ENCODE peak calls at places on chromosomes 1 and 21, in four cellular contexts. One of them, this sample, is unnamed.

GRCh38 chr1:12407050-12407961 is 177.5 kb downstream of the VPS13D start:
- DNase-seq in astrocyte of the cerebellum: peak; percentile 39
- DNase-seq in fibroblast of mammary gland: peak; percentile 83
- DNase-seq in SK-N-SH: peak; percentile 12
- DNase-seq in this sample: no peak

GRCh38 chr1:1671365-1672119 is 12.7 kb upstream of the CDK11B start:
- DNase-seq in astrocyte of the cerebellum: no peak
- DNase-seq in fibroblast of mammary gland: no peak
- DNase-seq in SK-N-SH: peak; percentile 17
- DNase-seq in this sample: no peak

GRCh38 chr1:6523566-6523965 is 30.7 kb downstream of the NOL9 start:
- DNase-seq in astrocyte of the cerebellum: no peak
- DNase-seq in fibroblast of mammary gland: peak; percentile 53
- DNase-seq in SK-N-SH: peak; percentile 77
- DNase-seq in this sample: no peak

GRCh38 chr1:91683598-91683951 is 182.9 kb downstream of the CDC7 start:
- DNase-seq in astrocyte of the cerebellum: no peak
- DNase-seq in fibroblast of mammary gland: no peak
- DNase-seq in SK-N-SH: no peak
- DNase-seq in this sample: no peak

GRCh38 chr1:218412181-218412580 is 67.0 kb downstream of the TGFB2 start:
- DNase-seq in astrocyte of the cerebellum: peak; percentile 83
- DNase-seq in fibroblast of mammary gland: peak; percentile 14
- DNase-seq in SK-N-SH: no peak
- DNase-seq in this sample: no peak

GRCh38 chr1:201791775-201792166 is 37.2 kb upstream of the IPO9 start:
- DNase-seq in astrocyte of the cerebellum: peak; percentile 60
- DNase-seq in fibroblast of mammary gland: peak; percentile 77
- DNase-seq in SK-N-SH: peak; percentile 38
- DNase-seq in this sample: no peak

GRCh38 chr1:82423174-82423815 is 622.6 kb downstream of the ADGRL2 start:
- DNase-seq in astrocyte of the cerebellum: no peak
- DNase-seq in fibroblast of mammary gland: no peak
- DNase-seq in SK-N-SH: no peak
- DNase-seq in this sample: no peak

GRCh38 chr1:212257157-212257556 is 28.1 kb upstream of the PPP2R5A start:
- DNase-seq in astrocyte of the cerebellum: no peak
- DNase-seq in fibroblast of mammary gland: no peak
- DNase-seq in SK-N-SH: no peak
- DNase-seq in this sample: no peak

GRCh38 chr1:38134294-38134755 is 87.7 kb upstream of the POU3F1 start:
- DNase-seq in astrocyte of the cerebellum: no peak
- DNase-seq in fibroblast of mammary gland: no peak
- DNase-seq in SK-N-SH: no peak
- DNase-seq in this sample: no peak

GRCh38 chr21:44785620-44786344 is 15.8 kb downstream of the UBE2G2 start:
- DNase-seq in astrocyte of the cerebellum: peak; percentile 51
- DNase-seq in fibroblast of mammary gland: peak; percentile 13
- DNase-seq in SK-N-SH: no peak
- DNase-seq in this sample: no peak

GRCh38 chr1:22343456-22344426 is 107.9 kb upstream of the ZBTB40 start:
- DNase-seq in astrocyte of the cerebellum: no peak
- DNase-seq in fibroblast of mammary gland: no peak
- DNase-seq in SK-N-SH: no peak
- DNase-seq in this sample: no peak

GRCh38 chr1:183318433-183318832 is 99.7 kb downstream of the NMNAT2 start:
- DNase-seq in astrocyte of the cerebellum: peak; percentile 74
- DNase-seq in fibroblast of mammary gland: peak; percentile 92
- DNase-seq in SK-N-SH: no peak
- DNase-seq in this sample: peak; percentile 74

GRCh38 chr1:89022167-89022959 is at the start of gene GBP3:
- DNase-seq in astrocyte of the cerebellum: peak; percentile 36
- DNase-seq in fibroblast of mammary gland: peak; percentile 72
- DNase-seq in SK-N-SH: no peak
- DNase-seq in this sample: peak; percentile 56

GRCh38 chr1:164753521-164754077 is 194.6 kb downstream of the PBX1 start:
- DNase-seq in astrocyte of the cerebellum: no peak
- DNase-seq in fibroblast of mammary gland: peak; percentile 54
- DNase-seq in SK-N-SH: no peak
- DNase-seq in this sample: no peak
- H3K4me3 ChIP-seq in astrocyte of the cerebellum: no peak overlapping the region
- H3K4me3 ChIP-seq in fibroblast of mammary gland: no peak overlapping the region
- H3K4me3 ChIP-seq in SK-N-SH: no peak overlapping the region
- H3K4me3 ChIP-seq in this sample: no peak overlapping the region

GRCh38 chr21:34094949-34095348 is 21.6 kb downstream of the MRPS6 start:
- DNase-seq in astrocyte of the cerebellum: no peak
- DNase-seq in fibroblast of mammary gland: no peak
- DNase-seq in SK-N-SH: no peak
- DNase-seq in this sample: no peak
- TF ChIP-seq CTCF in astrocyte of the cerebellum: no peak
- TF ChIP-seq CTCF in fibroblast of mammary gland: no peak
- TF ChIP-seq CTCF in SK-N-SH: no peak
- TF ChIP-seq CTCF in this sample: no peak

GRCh38 chr1:203282720-203283542 is 22.4 kb upstream of the BTG2 start:
- DNase-seq in astrocyte of the cerebellum: no peak
- DNase-seq in fibroblast of mammary gland: no peak
- DNase-seq in SK-N-SH: no peak
- DNase-seq in this sample: no peak
- H3K4me3 ChIP-seq in astrocyte of the cerebellum: no peak overlapping the region
- H3K4me3 ChIP-seq in fibroblast of mammary gland: no peak overlapping the region
- H3K4me3 ChIP-seq in SK-N-SH: no peak overlapping the region
- H3K4me3 ChIP-seq in this sample: no peak overlapping the region

GRCh38 chr1:32786856-32787255 is 30.3 kb downstream of the YARS1 start:
- DNase-seq in astrocyte of the cerebellum: no peak
- DNase-seq in fibroblast of mammary gland: peak; percentile 61
- DNase-seq in SK-N-SH: no peak
- DNase-seq in this sample: no peak
- TF ChIP-seq CTCF in astrocyte of the cerebellum: peak; percentile 41
- TF ChIP-seq CTCF in fibroblast of mammary gland: peak; percentile 42
- TF ChIP-seq CTCF in SK-N-SH: peak; percentile 55
- TF ChIP-seq CTCF in this sample: peak; percentile 40

GRCh38 chr21:19461481-19462205 is 1058.1 kb upstream of the TMPRSS15 start:
- DNase-seq in astrocyte of the cerebellum: no peak
- DNase-seq in fibroblast of mammary gland: no peak
- DNase-seq in SK-N-SH: no peak
- DNase-seq in this sample: no peak

GRCh38 chr21:19463966-19464365 is 1060.4 kb upstream of the TMPRSS15 start:
- DNase-seq in astrocyte of the cerebellum: no peak
- DNase-seq in fibroblast of mammary gland: no peak
- DNase-seq in SK-N-SH: no peak
- DNase-seq in this sample: no peak

DNA sequence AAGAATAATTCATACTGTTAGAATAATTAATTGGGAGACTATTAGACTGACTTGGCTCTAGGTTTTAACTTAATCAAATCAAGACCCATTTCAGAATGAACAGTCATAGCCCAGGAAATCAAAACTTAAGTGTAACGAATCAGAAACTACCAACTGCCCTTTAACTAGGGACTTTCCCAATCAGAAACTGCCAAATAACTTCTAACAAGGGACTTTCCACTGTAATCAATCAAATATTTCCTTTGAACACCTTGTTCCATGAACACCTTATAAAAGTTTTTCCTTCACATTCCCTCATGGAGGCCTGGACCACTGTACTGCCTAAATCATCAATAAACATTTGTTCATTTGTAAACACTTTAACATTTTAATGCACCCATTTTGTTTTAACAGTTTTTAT is 1054.7 kb upstream of the TMPRSS15 start:
- DNase-seq in astrocyte of the cerebellum: no peak
- DNase-seq in fibroblast of mammary gland: no peak
- DNase-seq in SK-N-SH: no peak
- DNase-seq in this sample: no peak
- H3K4me3 ChIP-seq in astrocyte of the cerebellum: no peak overlapping the region
- H3K4me3 ChIP-seq in fibroblast of mammary gland: no peak overlapping the region
- H3K4me3 ChIP-seq in SK-N-SH: no peak overlapping the region
- H3K4me3 ChIP-seq in this sample: no peak overlapping the region

GRCh38 chr21:15978158-15978805 is 248.5 kb downstream of the USP25 start:
- DNase-seq in astrocyte of the cerebellum: peak; percentile 93
- DNase-seq in fibroblast of mammary gland: peak; percentile 42
- DNase-seq in SK-N-SH: peak; percentile 22
- DNase-seq in this sample: no peak

GRCh38 chr21:15976807-15977206 is 247.0 kb downstream of the USP25 start:
- DNase-seq in astrocyte of the cerebellum: no peak
- DNase-seq in fibroblast of mammary gland: peak; percentile 25
- DNase-seq in SK-N-SH: no peak
- DNase-seq in this sample: no peak
- TF ChIP-seq CTCF in astrocyte of the cerebellum: peak; percentile 34
- TF ChIP-seq CTCF in fibroblast of mammary gland: peak; percentile 52
- TF ChIP-seq CTCF in SK-N-SH: no peak
- TF ChIP-seq CTCF in this sample: peak; percentile 58

DNA sequence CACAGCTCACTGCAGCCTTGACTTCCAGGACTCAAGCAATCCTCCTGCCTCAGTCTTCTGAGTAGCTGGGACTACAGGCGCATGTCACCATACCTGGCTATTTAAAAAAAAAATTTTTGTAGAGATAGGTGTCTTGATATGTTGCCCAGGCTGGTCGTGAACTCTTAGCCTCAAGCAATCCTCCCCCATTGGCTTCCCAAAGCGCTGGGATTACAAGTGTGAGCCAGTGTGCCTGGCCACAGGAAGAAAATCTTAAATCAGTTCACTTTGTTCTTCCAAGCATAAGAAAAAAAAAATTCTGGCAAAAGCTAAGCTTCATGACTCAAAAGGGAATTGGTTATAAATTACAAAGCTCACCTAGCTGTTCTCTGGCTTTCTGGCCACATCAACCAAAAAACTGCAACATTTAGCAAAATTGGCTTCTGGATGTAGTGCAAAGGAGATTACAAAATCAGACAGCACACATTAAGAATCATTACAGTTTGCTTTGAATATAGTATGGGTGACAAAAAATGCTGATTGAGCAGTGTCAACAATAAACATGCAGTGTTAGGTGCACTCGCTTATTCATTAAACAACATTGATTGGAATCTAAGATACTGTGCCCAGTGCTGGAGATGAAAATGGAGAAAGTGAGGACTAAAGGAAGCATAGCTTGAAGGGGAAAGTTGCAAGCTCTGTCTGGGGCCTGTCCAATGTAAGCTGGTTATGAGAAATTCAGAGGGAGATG is 76.7 kb downstream of the KCTD3 start:
- DNase-seq in astrocyte of the cerebellum: no peak
- DNase-seq in fibroblast of mammary gland: peak; percentile 32
- DNase-seq in SK-N-SH: no peak
- DNase-seq in this sample: no peak
- H3K4me3 ChIP-seq in astrocyte of the cerebellum: no peak overlapping the region
- H3K4me3 ChIP-seq in fibroblast of mammary gland: no peak overlapping the region
- H3K4me3 ChIP-seq in SK-N-SH: no peak overlapping the region
- H3K4me3 ChIP-seq in this sample: no peak overlapping the region

GRCh38 chr1:62912028-62912638 is 128.2 kb downstream of the ATG4C start:
- DNase-seq in astrocyte of the cerebellum: peak; percentile 5
- DNase-seq in fibroblast of mammary gland: peak; percentile 36
- DNase-seq in SK-N-SH: peak; percentile 18
- DNase-seq in this sample: no peak
- TF ChIP-seq CTCF in astrocyte of the cerebellum: peak; percentile 82
- TF ChIP-seq CTCF in fibroblast of mammary gland: peak; percentile 89
- TF ChIP-seq CTCF in SK-N-SH: peak; percentile 86
- TF ChIP-seq CTCF in this sample: peak; percentile 88

DNA sequence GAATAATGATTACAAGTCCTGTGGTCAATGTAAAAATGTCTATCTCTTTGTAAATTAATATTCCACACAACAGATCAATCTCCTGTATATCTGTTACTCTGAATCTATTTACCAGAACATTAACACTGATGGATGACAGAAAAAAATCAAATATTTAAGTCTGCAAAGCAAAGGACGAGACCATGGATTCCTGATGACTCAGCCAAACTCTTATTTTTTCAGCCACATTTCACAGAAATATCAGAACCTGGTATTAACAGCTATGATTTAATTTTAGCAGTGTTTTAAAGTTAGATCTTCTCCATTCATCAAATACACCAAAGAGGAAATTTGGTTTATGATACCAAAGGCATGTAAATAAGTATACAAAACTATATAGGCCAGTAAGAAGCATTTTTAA is 46.1 kb downstream of the FAF1 start:
- DNase-seq in astrocyte of the cerebellum: no peak
- DNase-seq in fibroblast of mammary gland: no peak
- DNase-seq in SK-N-SH: no peak
- DNase-seq in this sample: no peak
- H3K4me3 ChIP-seq in astrocyte of the cerebellum: no peak overlapping the region
- H3K4me3 ChIP-seq in fibroblast of mammary gland: no peak overlapping the region
- H3K4me3 ChIP-seq in SK-N-SH: no peak overlapping the region
- H3K4me3 ChIP-seq in this sample: no peak overlapping the region